ENCODE peak calls at places on chromosomes 4 and X, in ten cellular contexts. B is GM12865, J is cardiac muscle cell, K is ascending aorta, O is GM23338, G is kidney epithelial cell, T is HL-60, S is hepatocyte, L is astrocyte of the cerebellum, D is OCI-LY7. Z is an unnamed sample.

GRCh38 chr4:135050086-135050717 is 848.6 kb upstream of the PABPC4L start:
- DNase-seq in B (no peak), J (no peak), K (no peak), O (no peak), G (no peak), T (no peak), S (no peak), L (no peak), D (no peak), Z (no peak)

GRCh38 chr4:113584407-113585150 is 177.0 kb downstream of the CAMK2D start:
- DNase-seq in B (no peak), J (peak; percentile 49), K (no peak), O (peak; percentile 65), G (peak; percentile 14), T (no peak), S (peak; percentile 17), L (peak; percentile 86), D (no peak), Z (peak; percentile 79)

GRCh38 chr4:65968873-65969272 is 298.6 kb upstream of the EPHA5 start:
- DNase-seq in B (no peak), J (peak; percentile 6), K (no peak), O (no peak), G (peak; percentile 48), T (no peak), S (peak; percentile 21), L (no peak), D (no peak), Z (no peak)

GRCh38 chr4:7462509-7462971 is 27.8 kb upstream of the PSAPL1 start:
- DNase-seq in B (no peak), J (peak; percentile 20), K (no peak), O (peak; percentile 51), G (no peak), T (no peak), S (peak; percentile 80), L (no peak), D (peak; percentile 4), Z (no peak)

GRCh38 chrX:115332832-115333231 is 43.3 kb downstream of the LUZP4 start:
- DNase-seq in B (no peak), J (no peak), K (no peak), O (no peak), G (no peak), T (no peak), S (no peak), L (no peak), D (no peak), Z (no peak)

GRCh38 chr4:1994935-1995334 is 13.8 kb downstream of the NELFA start:
- DNase-seq in B (no peak), J (no peak), K (no peak), O (no peak), G (no peak), T (no peak), S (no peak), L (no peak), D (no peak), Z (no peak)

GRCh38 chrX:22389544-22390243 is 117.0 kb downstream of the CBLL2 start:
- DNase-seq in B (no peak), J (peak; percentile 16), K (no peak), O (no peak), G (peak; percentile 49), T (no peak), S (no peak), L (peak; percentile 51), D (no peak), Z (peak; percentile 74)

GRCh38 chr4:3436798-3437581 is 4.8 kb upstream of the HGFAC start:
- DNase-seq in B (peak; percentile 31), J (peak; percentile 25), K (no peak), O (no peak), G (peak; percentile 49), T (no peak), S (peak; percentile 51), L (no peak), D (no peak), Z (peak; percentile 36)

GRCh38 chr4:26916195-26916594 is 55.6 kb downstream of the STIM2 start:
- DNase-seq in B (no peak), J (peak; percentile 32), K (no peak), O (no peak), G (no peak), T (no peak), S (no peak), L (no peak), D (no peak), Z (no peak)

GRCh38 chrX:13323241-13323640 is 3.4 kb upstream of the ATXN3L start:
- DNase-seq in B (no peak), J (no peak), K (no peak), O (no peak), G (no peak), T (no peak), S (no peak), L (no peak), D (no peak), Z (no peak)

GRCh38 chrX:150842198-150842553 is 56.3 kb downstream of the CD99L2 start:
- DNase-seq in B (no peak), J (no peak), K (no peak), O (no peak), G (no peak), T (no peak), S (no peak), L (no peak), D (no peak), Z (no peak)

GRCh38 chr4:38621004-38621684 is 42.9 kb upstream of the KLF3 start:
- DNase-seq in B (no peak), J (peak; percentile 91), K (no peak), O (no peak), G (no peak), T (peak; percentile 91), S (peak; percentile 83), L (no peak), D (no peak), Z (peak; percentile 70)

GRCh38 chrX:100408643-100409315 is 1.3 kb downstream of the PCDH19 start:
- DNase-seq in B (no peak), J (no peak), K (no peak), O (peak; percentile 36), G (no peak), T (no peak), S (peak; percentile 15), L (no peak), D (no peak), Z (no peak)

GRCh38 chr4:5051210-5051691 is at the start of gene STK32B:
- DNase-seq in B (peak; percentile 20), J (peak; percentile 84), K (no peak), O (peak; percentile 87), G (no peak), T (peak; percentile 8), S (peak; percentile 76), L (peak; percentile 15), D (no peak), Z (no peak)

GRCh38 chr4:151099976-151100417 is 569 bp downstream of the RPS3A start:
- DNase-seq in B (peak; percentile 34), J (peak; percentile 50), K (no peak), O (no peak), G (no peak), T (no peak), S (no peak), L (no peak), D (no peak), Z (peak; percentile 31)

GRCh38 chr4:100367451-100367850 is 150.4 kb downstream of the EMCN start:
- DNase-seq in B (peak; percentile 44), J (no peak), K (no peak), O (no peak), G (no peak), T (peak; percentile 8), S (no peak), L (no peak), D (no peak), Z (no peak)

GRCh38 chrX:40908857-40909475 is 173.6 kb upstream of the MED14 start:
- DNase-seq in B (no peak), J (peak; percentile 48), K (no peak), O (no peak), G (peak; percentile 56), T (no peak), S (no peak), L (peak; percentile 60), D (no peak), Z (peak; percentile 39)

DNA sequence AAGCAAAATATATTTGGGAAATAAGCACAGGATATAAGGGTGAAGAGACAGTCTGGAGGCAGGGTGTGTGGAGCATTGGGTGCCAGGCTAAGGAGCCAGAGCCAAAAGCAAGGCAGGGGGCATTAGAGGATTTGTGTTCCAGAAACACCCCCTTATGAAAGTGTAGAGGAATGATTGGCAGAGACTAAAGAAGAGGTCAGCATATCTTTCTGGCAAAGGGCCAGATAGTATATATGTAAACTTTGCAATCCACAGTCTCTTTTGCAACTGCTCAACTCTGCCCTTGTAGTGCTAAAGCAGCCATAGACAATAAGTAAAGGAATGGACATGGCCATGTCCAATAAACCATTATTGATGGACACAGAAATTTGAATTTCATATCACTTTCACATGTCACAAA is 3.6 kb upstream of the SLC9A6 start:
- DNase-seq in B (no peak), J (peak; percentile 18), K (no peak), O (no peak), G (no peak), T (no peak), S (peak; percentile 22), L (no peak), D (no peak), Z (no peak)
- H3K4me3 ChIP-seq in B (no peak overlapping the region), J (no peak overlapping the region), K (no peak overlapping the region), O (no peak overlapping the region), G (no peak overlapping the region), T (no peak overlapping the region), S (no peak overlapping the region), L (no peak overlapping the region), D (no peak overlapping the region), Z (no peak overlapping the region)

DNA sequence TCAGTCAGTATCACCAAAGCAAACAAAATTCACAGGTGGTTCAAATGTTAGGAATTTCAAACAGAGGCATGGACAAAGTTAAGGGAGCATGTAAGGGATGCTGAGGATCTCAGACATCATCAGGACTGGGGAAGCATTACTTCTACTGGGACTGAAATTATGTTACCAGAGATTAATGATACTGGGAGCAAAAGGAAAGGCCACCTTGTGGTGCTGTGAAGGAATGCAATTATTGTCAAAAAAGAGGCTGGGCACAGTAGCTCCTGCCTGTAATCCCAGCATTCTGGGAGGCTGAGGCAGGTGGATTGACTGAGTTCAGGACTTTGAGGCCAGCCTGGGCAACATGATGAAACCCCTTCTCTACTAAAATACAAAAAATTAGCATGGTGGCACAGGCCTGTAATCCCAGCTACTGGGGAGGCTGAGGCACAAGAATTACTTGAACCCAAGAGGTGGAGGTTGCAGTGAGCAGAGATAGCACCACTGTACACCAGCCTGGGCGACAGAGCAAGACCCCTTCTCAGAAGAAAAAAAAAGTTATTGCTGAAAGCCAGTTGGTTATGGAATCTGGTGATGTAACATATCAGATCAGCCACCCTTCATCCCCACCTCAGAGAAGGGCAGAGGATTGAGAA is 954.3 kb downstream of the PCDH7 start:
- DNase-seq in B (no peak), J (peak; percentile 35), K (no peak), O (peak; percentile 68), G (no peak), T (no peak), S (peak; percentile 21), L (no peak), D (peak; percentile 1), Z (no peak)
- TF ChIP-seq CTCF in B (no peak), J (peak; percentile 56), K (no peak), O (peak; percentile 53), G (peak; percentile 36), T (no peak), S (peak; percentile 43), L (peak; percentile 57), D (peak; percentile 67), Z (peak; percentile 62)

GRCh38 chr4:156958276-156959074 is 13.1 kb downstream of the PDGFC start:
- DNase-seq in B (no peak), J (peak; percentile 41), K (no peak), O (no peak), G (no peak), T (no peak), S (no peak), L (no peak), D (no peak), Z (no peak)
- H3K4me3 ChIP-seq in B (no peak overlapping the region), J (no peak overlapping the region), K (no peak overlapping the region), O (no peak overlapping the region), G (no peak overlapping the region), T (no peak overlapping the region), S (no peak overlapping the region), L (no peak overlapping the region), D (no peak overlapping the region), Z (no peak overlapping the region)

GRCh38 chr4:21134994-21135393 is 434.7 kb downstream of the PACRGL start:
- DNase-seq in B (peak; percentile 5), J (peak; percentile 34), K (no peak), O (peak; percentile 65), G (no peak), T (no peak), S (peak; percentile 42), L (peak; percentile 9), D (no peak), Z (no peak)
- TF ChIP-seq CTCF in B (peak; percentile 1), J (no peak), K (no peak), O (peak; percentile 62), G (peak; percentile 26), T (no peak), S (peak; percentile 47), L (no peak), D (peak; percentile 32), Z (peak; percentile 49)

Z was measured in retinal pigment epithelial cell.